ENCODE peak calls at places on chromosomes 5 and 9, in four cellular contexts. V is neuronal stem cell; M is non-pigmented ciliary epithelial cell; D is stimulated activated CD4-positive, alpha-beta T cell treated with anti-CD3 and anti-CD28 coated beads, Interleukin-4, amount 100 ng/mL, for 24 hours. X is an unnamed sample.
A peak's percentile ranks its signal among the peaks of the same experiment; 100 is the strongest.

GRCh38 chr9:131045300-131046092 is 36.5 kb downstream of the LAMC3 start:
- DNase-seq in V (no peak), D (peak; percentile 46), M (no peak), X (peak; percentile 54)

GRCh38 chr5:141845371-141845821 is 32.8 kb downstream of the PCDH1 start:
- DNase-seq in D (peak; percentile 20), V (no peak), M (no peak), X (peak; percentile 36)

GRCh38 chr5:75054110-75054930 is 2.0 kb upstream of the GCNT4 start:
- DNase-seq in V (peak; percentile 38), D (no peak), M (no peak), X (peak; percentile 23)

GRCh38 chr9:110591526-110591925 is 12.0 kb upstream of the SVEP1 start:
- DNase-seq in D (no peak), M (no peak), V (no peak), X (no peak)

GRCh38 chr5:142861011-142861410 is 90.8 kb downstream of the ARHGAP26 start:
- DNase-seq in V (no peak), M (no peak), D (no peak), X (no peak)

GRCh38 chr9:105038057-105038456 is 110.1 kb upstream of the ABCA1 start:
- DNase-seq in D (no peak), M (no peak), V (no peak), X (no peak)

GRCh38 chr5:55222061-55222818 is 4.9 kb downstream of the MCIDAS start:
- DNase-seq in M (no peak), V (no peak), D (no peak), X (no peak)

GRCh38 chr5:174559141-174559540 is 165.2 kb upstream of the MSX2 start:
- DNase-seq in M (no peak), V (no peak), D (no peak), X (no peak)

GRCh38 chr9:91775011-91775707 is 174.9 kb downstream of the ROR2 start:
- DNase-seq in D (peak; percentile 65), V (peak; percentile 69), M (no peak), X (peak; percentile 62)

GRCh38 chr5:10552183-10553143 is 11.4 kb upstream of the ANKRD33B start:
- DNase-seq in M (no peak), V (no peak), D (no peak), X (no peak)

GRCh38 chr5:138874771-138875628 is at the start of gene LRRTM2:
- DNase-seq in M (peak; percentile 66), V (no peak), D (no peak), X (no peak)

GRCh38 chr5:58245479-58245845 is 214.4 kb downstream of the PLK2 start:
- DNase-seq in D (no peak), M (no peak), V (no peak), X (no peak)

GRCh38 chr9:88991066-88992030 is at the start of gene S1PR3:
- DNase-seq in M (no peak), D (peak; percentile 19), V (peak; percentile 72), X (peak; percentile 61)

GRCh38 chr9:38141751-38142150 is 72.7 kb upstream of the SHB start:
- DNase-seq in D (no peak), V (no peak), M (peak; percentile 65), X (no peak)

GRCh38 chr9:89576404-89576824 is 28.4 kb upstream of the GADD45G start:
- DNase-seq in D (peak; percentile 34), M (no peak), V (no peak), X (no peak)

GRCh38 chr5:111063709-111064322 is 7.7 kb upstream of the TSLP start:
- DNase-seq in D (no peak), V (no peak), M (no peak), X (no peak)

GRCh38 chr9:27491164-27491563 is 32.9 kb upstream of the IFNK start:
- DNase-seq in V (no peak), M (no peak), D (no peak), X (no peak)

GRCh38 chr5:177469061-177469628 is 4.3 kb downstream of the DBN1 start:
- DNase-seq in M (no peak), V (no peak), D (no peak), X (no peak)

GRCh38 chr5:171494452-171495121 is 75.1 kb downstream of the FGF18 start:
- DNase-seq in M (peak; percentile 15), V (peak; percentile 67), D (no peak), X (no peak)

GRCh38 chr9:4086119-4087088 is 213.5 kb downstream of the GLIS3 start:
- DNase-seq in V (no peak), M (no peak), D (no peak), X (no peak)

GRCh38 chr5:163727028-163727427 is 221.6 kb downstream of the MAT2B start:
- DNase-seq in M (no peak), D (no peak), V (no peak), X (no peak)